ENCODE peak calls at places on chromosomes 11 and 22, in seven cellular contexts. One of them, this sample, is unnamed.

GRCh38 chr11:14669499-14669898 is 25.9 kb downstream of the PDE3B start:
- DNase-seq in H1: no peak
- DNase-seq in endothelial cell of umbilical vein: no peak
- DNase-seq in K562: no peak
- DNase-seq in GM12878: no peak
- DNase-seq in HepG2: no peak
- DNase-seq in HCT116: no peak
- DNase-seq in this sample: no peak

GRCh38 chr11:62108017-62108750 is 15.6 kb upstream of the INCENP start:
- DNase-seq in H1: peak
- DNase-seq in endothelial cell of umbilical vein: peak
- DNase-seq in K562: peak
- DNase-seq in GM12878: peak
- DNase-seq in HepG2: peak
- DNase-seq in HCT116: peak
- DNase-seq in this sample: peak

GRCh38 chr11:67369801-67370284 is 3.6 kb downstream of the CLCF1 start:
- DNase-seq in H1: no peak
- DNase-seq in endothelial cell of umbilical vein: no peak
- DNase-seq in K562: no peak
- DNase-seq in GM12878: no peak
- DNase-seq in HepG2: no peak
- DNase-seq in HCT116: no peak
- DNase-seq in this sample: no peak

GRCh38 chr11:102323542-102324261 is 6.4 kb downstream of the BIRC3 start:
- DNase-seq in H1: no peak
- DNase-seq in endothelial cell of umbilical vein: no peak
- DNase-seq in K562: no peak
- DNase-seq in GM12878: no peak
- DNase-seq in HepG2: no peak
- DNase-seq in HCT116: no peak
- DNase-seq in this sample: no peak

GRCh38 chr11:11421509-11421908 is 68.5 kb upstream of the CSNK2A3 start:
- DNase-seq in H1: no peak
- DNase-seq in endothelial cell of umbilical vein: no peak
- DNase-seq in K562: no peak
- DNase-seq in GM12878: no peak
- DNase-seq in HepG2: no peak
- DNase-seq in HCT116: no peak
- DNase-seq in this sample: no peak

GRCh38 chr11:1750840-1751520 is 585 bp upstream of the IFITM10 start:
- DNase-seq in H1: no peak
- DNase-seq in endothelial cell of umbilical vein: no peak
- DNase-seq in K562: no peak
- DNase-seq in GM12878: no peak
- DNase-seq in HepG2: no peak
- DNase-seq in HCT116: no peak
- DNase-seq in this sample: no peak

GRCh38 chr11:123299721-123300120 is 104.7 kb upstream of the CLMP start:
- DNase-seq in H1: no peak
- DNase-seq in endothelial cell of umbilical vein: no peak
- DNase-seq in K562: no peak
- DNase-seq in GM12878: no peak
- DNase-seq in HepG2: no peak
- DNase-seq in HCT116: no peak
- DNase-seq in this sample: no peak

GRCh38 chr22:22479999-22480532 is 28.5 kb downstream of the ZNF280B start:
- DNase-seq in H1: no peak
- DNase-seq in endothelial cell of umbilical vein: no peak
- DNase-seq in K562: no peak
- DNase-seq in GM12878: no peak
- DNase-seq in HepG2: no peak
- DNase-seq in HCT116: no peak
- DNase-seq in this sample: no peak

GRCh38 chr22:36002861-36003260 is 25.8 kb downstream of the RBFOX2 start:
- DNase-seq in H1: no peak
- DNase-seq in endothelial cell of umbilical vein: no peak
- DNase-seq in K562: peak
- DNase-seq in GM12878: no peak
- DNase-seq in HepG2: no peak
- DNase-seq in HCT116: no peak
- DNase-seq in this sample: no peak

GRCh38 chr11:46099973-46100335 is 21.3 kb downstream of the PHF21A start:
- DNase-seq in H1: no peak
- DNase-seq in endothelial cell of umbilical vein: no peak
- DNase-seq in K562: no peak
- DNase-seq in GM12878: no peak
- DNase-seq in HepG2: no peak
- DNase-seq in HCT116: no peak
- DNase-seq in this sample: no peak

GRCh38 chr11:68115285-68115684 is 5.9 kb downstream of the CHKA start:
- DNase-seq in H1: no peak
- DNase-seq in endothelial cell of umbilical vein: no peak
- DNase-seq in K562: no peak
- DNase-seq in GM12878: no peak
- DNase-seq in HepG2: no peak
- DNase-seq in HCT116: no peak
- DNase-seq in this sample: no peak

GRCh38 chr11:65891180-65892136 is 985 bp downstream of the CCDC85B start:
- DNase-seq in H1: no peak
- DNase-seq in endothelial cell of umbilical vein: peak
- DNase-seq in K562: peak
- DNase-seq in GM12878: no peak
- DNase-seq in HepG2: peak
- DNase-seq in HCT116: no peak
- DNase-seq in this sample: no peak

GRCh38 chr11:128201801-128202200 is 385.6 kb downstream of the ETS1 start:
- DNase-seq in H1: no peak
- DNase-seq in endothelial cell of umbilical vein: no peak
- DNase-seq in K562: no peak
- DNase-seq in GM12878: no peak
- DNase-seq in HepG2: no peak
- DNase-seq in HCT116: no peak
- DNase-seq in this sample: no peak

GRCh38 chr22:47734511-47734910 is 972.1 kb downstream of the TBC1D22A start:
- DNase-seq in H1: no peak
- DNase-seq in endothelial cell of umbilical vein: no peak
- DNase-seq in K562: no peak
- DNase-seq in GM12878: no peak
- DNase-seq in HepG2: no peak
- DNase-seq in HCT116: no peak
- DNase-seq in this sample: no peak

GRCh38 chr11:134289789-134290188 is 13.6 kb downstream of the GLB1L3 start:
- DNase-seq in H1: no peak
- DNase-seq in endothelial cell of umbilical vein: no peak
- DNase-seq in K562: peak
- DNase-seq in GM12878: no peak
- DNase-seq in HepG2: no peak
- DNase-seq in HCT116: no peak
- DNase-seq in this sample: no peak

GRCh38 chr11:96033054-96033453 is 109.1 kb upstream of the MTMR2 start:
- DNase-seq in H1: no peak
- DNase-seq in endothelial cell of umbilical vein: no peak
- DNase-seq in K562: no peak
- DNase-seq in GM12878: no peak
- DNase-seq in HepG2: no peak
- DNase-seq in HCT116: no peak
- DNase-seq in this sample: no peak

GRCh38 chr11:33920838-33921613 is 29.1 kb upstream of the LMO2 start:
- DNase-seq in H1: no peak
- DNase-seq in endothelial cell of umbilical vein: no peak
- DNase-seq in K562: no peak
- DNase-seq in GM12878: peak
- DNase-seq in HepG2: no peak
- DNase-seq in HCT116: no peak
- DNase-seq in this sample: peak

GRCh38 chr11:1863352-1864215 is 10.7 kb downstream of the LSP1 start:
- DNase-seq in H1: no peak
- DNase-seq in endothelial cell of umbilical vein: peak
- DNase-seq in K562: peak
- DNase-seq in GM12878: no peak
- DNase-seq in HepG2: peak
- DNase-seq in HCT116: peak
- DNase-seq in this sample: no peak

GRCh38 chr11:12848413-12848812 is 160.7 kb upstream of the RASSF10 start:
- DNase-seq in H1: no peak
- DNase-seq in endothelial cell of umbilical vein: no peak
- DNase-seq in K562: no peak
- DNase-seq in GM12878: no peak
- DNase-seq in HepG2: no peak
- DNase-seq in HCT116: no peak
- DNase-seq in this sample: no peak

GRCh38 chr11:69377029-69377952 is 83.3 kb downstream of the MYEOV start:
- DNase-seq in H1: no peak
- DNase-seq in endothelial cell of umbilical vein: no peak
- DNase-seq in K562: no peak
- DNase-seq in GM12878: no peak
- DNase-seq in HepG2: no peak
- DNase-seq in HCT116: no peak
- DNase-seq in this sample: no peak

GRCh38 chr22:38164578-38164953 is 17.1 kb downstream of the PLA2G6 start:
- DNase-seq in H1: no peak
- DNase-seq in endothelial cell of umbilical vein: no peak
- DNase-seq in K562: no peak
- DNase-seq in GM12878: no peak
- DNase-seq in HepG2: no peak
- DNase-seq in HCT116: no peak
- DNase-seq in this sample: no peak
- H3K9ac ChIP-seq in H1: no peak
- H3K9ac ChIP-seq in endothelial cell of umbilical vein: no peak
- H3K9ac ChIP-seq in K562: peak
- H3K9ac ChIP-seq in GM12878: no peak
- H3K9ac ChIP-seq in HepG2: peak
- H3K9ac ChIP-seq in HCT116: no peak
- H3K9ac ChIP-seq in this sample: no peak

DNA sequence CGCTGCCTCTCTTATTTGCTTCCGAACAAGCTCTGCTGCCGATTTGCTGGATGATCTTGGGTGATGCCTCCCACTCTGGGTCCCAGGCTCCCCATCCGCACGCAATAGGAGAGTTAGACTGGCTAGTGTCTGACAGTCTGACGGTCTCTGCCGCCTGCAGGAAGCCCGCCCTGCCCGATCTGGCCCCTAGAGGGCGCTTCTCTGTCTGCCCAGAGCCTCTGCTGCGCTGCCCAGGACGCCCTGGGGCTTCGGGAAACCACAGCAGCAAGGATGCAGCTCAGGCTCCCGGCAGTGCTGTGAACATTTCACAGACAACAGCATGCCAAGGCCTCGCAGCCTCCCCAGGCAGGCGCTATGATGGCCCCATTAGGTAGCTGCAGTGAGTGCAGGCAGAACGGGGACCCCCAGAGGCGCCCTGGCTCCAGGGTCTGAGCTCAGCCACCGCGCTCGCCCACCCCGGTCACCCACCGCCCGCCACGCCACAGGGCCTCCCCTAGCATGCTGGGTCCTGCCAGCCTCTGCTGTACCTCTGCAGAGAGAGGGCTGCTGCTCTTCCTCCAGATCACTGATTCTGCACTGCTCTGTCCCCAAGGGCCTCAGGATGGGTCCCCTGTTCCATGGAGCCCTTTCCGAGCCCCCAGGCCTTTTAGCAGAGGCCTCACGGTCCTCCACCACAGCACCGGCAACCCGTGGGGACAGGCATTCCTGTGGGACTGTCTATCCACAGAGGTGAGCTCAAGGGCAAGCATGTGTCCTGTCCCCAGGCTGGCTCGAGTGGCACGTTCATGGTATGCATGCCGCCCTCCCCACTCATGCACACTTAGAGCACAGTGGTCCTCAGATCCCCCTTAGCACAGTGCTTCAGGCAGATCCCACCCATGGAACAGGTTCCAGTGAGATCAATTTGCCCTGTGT is 4.3 kb upstream of the BAIAP2L2 start:
- DNase-seq in H1: no peak
- DNase-seq in endothelial cell of umbilical vein: peak
- DNase-seq in K562: peak
- DNase-seq in GM12878: no peak
- DNase-seq in HepG2: peak
- DNase-seq in HCT116: peak
- DNase-seq in this sample: peak
- TF ChIP-seq POLR2AphosphoS5 in H1: no peak
- TF ChIP-seq POLR2AphosphoS5 in endothelial cell of umbilical vein: no peak
- TF ChIP-seq POLR2AphosphoS5 in K562: no peak
- TF ChIP-seq POLR2AphosphoS5 in GM12878: no peak
- TF ChIP-seq POLR2AphosphoS5 in HepG2: no peak
- TF ChIP-seq POLR2AphosphoS5 in HCT116: no peak
- TF ChIP-seq POLR2AphosphoS5 in this sample: no peak

GRCh38 chr11:118201966-118202365 is 22.8 kb downstream of the JAML start:
- DNase-seq in H1: no peak
- DNase-seq in endothelial cell of umbilical vein: no peak
- DNase-seq in K562: no peak
- DNase-seq in GM12878: no peak
- DNase-seq in HepG2: no peak
- DNase-seq in HCT116: no peak
- DNase-seq in this sample: no peak

GRCh38 chr11:118200497-118200896 is 24.1 kb upstream of the SCN2B start:
- DNase-seq in H1: no peak
- DNase-seq in endothelial cell of umbilical vein: no peak
- DNase-seq in K562: no peak
- DNase-seq in GM12878: no peak
- DNase-seq in HepG2: no peak
- DNase-seq in HCT116: no peak
- DNase-seq in this sample: no peak

GRCh38 chr11:118202599-118203422 is 22.0 kb downstream of the JAML start:
- DNase-seq in H1: no peak
- DNase-seq in endothelial cell of umbilical vein: no peak
- DNase-seq in K562: no peak
- DNase-seq in GM12878: no peak
- DNase-seq in HepG2: peak
- DNase-seq in HCT116: no peak
- DNase-seq in this sample: no peak

GRCh38 chr11:118199135-118199534 is 22.7 kb upstream of the SCN2B start:
- DNase-seq in H1: no peak
- DNase-seq in endothelial cell of umbilical vein: no peak
- DNase-seq in K562: no peak
- DNase-seq in GM12878: no peak
- DNase-seq in HepG2: no peak
- DNase-seq in HCT116: no peak
- DNase-seq in this sample: no peak

GRCh38 chr11:118200901-118201680 is 23.7 kb downstream of the JAML start:
- DNase-seq in H1: no peak
- DNase-seq in endothelial cell of umbilical vein: no peak
- DNase-seq in K562: no peak
- DNase-seq in GM12878: no peak
- DNase-seq in HepG2: no peak
- DNase-seq in HCT116: no peak
- DNase-seq in this sample: no peak
- H3K9ac ChIP-seq in H1: no peak
- H3K9ac ChIP-seq in endothelial cell of umbilical vein: no peak
- H3K9ac ChIP-seq in K562: no peak
- H3K9ac ChIP-seq in GM12878: no peak
- H3K9ac ChIP-seq in HepG2: no peak
- H3K9ac ChIP-seq in HCT116: no peak
- H3K9ac ChIP-seq in this sample: no peak

DNA sequence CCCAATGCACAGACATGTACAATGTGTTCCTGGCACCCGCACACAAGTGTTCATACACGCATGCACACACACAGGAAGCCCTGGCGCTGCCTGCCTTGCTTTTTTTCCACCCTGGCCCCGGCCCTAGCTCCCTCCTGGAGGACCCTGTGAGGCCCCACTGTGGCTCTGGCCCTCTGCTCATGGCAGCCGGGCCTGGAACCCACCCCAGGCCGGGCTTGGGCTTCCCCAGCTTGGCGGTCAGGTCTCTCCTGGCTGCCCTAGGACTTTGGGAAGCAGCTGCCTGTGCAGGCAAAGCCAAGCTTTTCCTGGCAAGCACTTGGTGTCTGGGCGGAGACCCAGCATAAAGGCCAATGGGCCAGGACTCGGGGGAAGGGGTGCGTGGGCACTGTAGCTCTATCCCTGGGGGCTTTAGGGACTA is 30.5 kb downstream of the CD82 start:
- DNase-seq in H1: no peak
- DNase-seq in endothelial cell of umbilical vein: peak
- DNase-seq in K562: no peak
- DNase-seq in GM12878: no peak
- DNase-seq in HepG2: no peak
- DNase-seq in HCT116: no peak
- DNase-seq in this sample: no peak
- TF ChIP-seq POLR2AphosphoS5 in H1: no peak
- TF ChIP-seq POLR2AphosphoS5 in endothelial cell of umbilical vein: no peak
- TF ChIP-seq POLR2AphosphoS5 in K562: no peak
- TF ChIP-seq POLR2AphosphoS5 in GM12878: no peak
- TF ChIP-seq POLR2AphosphoS5 in HepG2: no peak
- TF ChIP-seq POLR2AphosphoS5 in HCT116: no peak
- TF ChIP-seq POLR2AphosphoS5 in this sample: no peak